ENCODE peak calls at places on chromosomes 1 and 21, in five cellular contexts. A is HCT116, K is GM23338, J is H1, Z is GM12878. R is an unnamed sample.

GRCh38 chr1:43576521-43576920 is 45.8 kb downstream of the PTPRF start:
- DNase-seq in K (no peak), A (no peak), J (no peak), Z (no peak), R (no peak)

GRCh38 chr1:234114648-234115307 is 210.3 kb downstream of the SLC35F3 start:
- DNase-seq in J (no peak), A (peak; percentile 21), K (peak; percentile 80), Z (peak; percentile 4), R (peak; percentile 58)

GRCh38 chr21:35404247-35404646 is 355.1 kb upstream of the RUNX1 start:
- DNase-seq in Z (no peak), J (no peak), K (peak; percentile 19), A (no peak), R (no peak)

GRCh38 chr1:180851995-180852887 is 60.5 kb upstream of the KIAA1614 start:
- DNase-seq in Z (no peak), K (no peak), A (no peak), J (no peak), R (no peak)

GRCh38 chr1:67514299-67514698 is 84.1 kb upstream of the SERBP1 start:
- DNase-seq in Z (no peak), J (no peak), K (no peak), A (no peak), R (no peak)

GRCh38 chr1:85550784-85551516 is 29.6 kb upstream of the CCN1 start:
- DNase-seq in J (no peak), A (no peak), Z (no peak), K (no peak), R (no peak)

GRCh38 chr1:182608850-182609610 is 4.8 kb upstream of the RGS16 start:
- DNase-seq in J (no peak), K (no peak), A (no peak), Z (no peak), R (no peak)

GRCh38 chr1:157197906-157198435 is 59.8 kb upstream of the ETV3 start:
- DNase-seq in Z (no peak), J (no peak), K (no peak), A (no peak), R (no peak)

GRCh38 chr1:218735436-218735835 is 390.3 kb downstream of the TGFB2 start:
- DNase-seq in A (no peak), J (no peak), K (no peak), Z (no peak), R (no peak)

GRCh38 chr1:111198836-111199235 is 1.6 kb downstream of the DENND2D start:
- DNase-seq in K (no peak), A (no peak), J (no peak), Z (no peak), R (no peak)

GRCh38 chr1:73978964-73979363 is 219.0 kb downstream of the LRRIQ3 start:
- DNase-seq in J (no peak), Z (no peak), A (no peak), K (no peak), R (no peak)

GRCh38 chr1:66981679-66982078 is 56.9 kb downstream of the MIER1 start:
- DNase-seq in K (no peak), A (no peak), J (no peak), Z (no peak), R (no peak)

GRCh38 chr1:198018529-198018928 is 101.4 kb downstream of the LHX9 start:
- DNase-seq in K (no peak), Z (no peak), J (no peak), A (peak; percentile 15), R (no peak)

GRCh38 chr1:176601358-176601757 is 138.4 kb downstream of the PAPPA2 start:
- DNase-seq in A (no peak), Z (no peak), J (no peak), K (no peak), R (no peak)

GRCh38 chr1:102851616-102852015 is 256.7 kb downstream of the COL11A1 start:
- DNase-seq in K (no peak), Z (no peak), J (no peak), A (no peak), R (no peak)

GRCh38 chr21:27505516-27505915 is 538.6 kb upstream of the ADAMTS5 start:
- DNase-seq in A (no peak), J (no peak), Z (no peak), K (no peak), R (no peak)

GRCh38 chr1:1604374-1605033 is 4.6 kb upstream of the FNDC10 start:
- DNase-seq in K (no peak), J (no peak), Z (no peak), A (no peak), R (no peak)

GRCh38 chr1:44617703-44618029 is 56.6 kb downstream of the TMEM53 start:
- DNase-seq in Z (no peak), J (no peak), A (no peak), K (no peak), R (no peak)

GRCh38 chr1:212037900-212038299 is 2.4 kb downstream of the DTL start:
- DNase-seq in Z (no peak), K (no peak), A (no peak), J (no peak), R (no peak)

GRCh38 chr1:228668553-228669400 is 66.5 kb upstream of the RHOU start:
- DNase-seq in J (no peak), Z (no peak), K (no peak), A (no peak), R (no peak)

DNA sequence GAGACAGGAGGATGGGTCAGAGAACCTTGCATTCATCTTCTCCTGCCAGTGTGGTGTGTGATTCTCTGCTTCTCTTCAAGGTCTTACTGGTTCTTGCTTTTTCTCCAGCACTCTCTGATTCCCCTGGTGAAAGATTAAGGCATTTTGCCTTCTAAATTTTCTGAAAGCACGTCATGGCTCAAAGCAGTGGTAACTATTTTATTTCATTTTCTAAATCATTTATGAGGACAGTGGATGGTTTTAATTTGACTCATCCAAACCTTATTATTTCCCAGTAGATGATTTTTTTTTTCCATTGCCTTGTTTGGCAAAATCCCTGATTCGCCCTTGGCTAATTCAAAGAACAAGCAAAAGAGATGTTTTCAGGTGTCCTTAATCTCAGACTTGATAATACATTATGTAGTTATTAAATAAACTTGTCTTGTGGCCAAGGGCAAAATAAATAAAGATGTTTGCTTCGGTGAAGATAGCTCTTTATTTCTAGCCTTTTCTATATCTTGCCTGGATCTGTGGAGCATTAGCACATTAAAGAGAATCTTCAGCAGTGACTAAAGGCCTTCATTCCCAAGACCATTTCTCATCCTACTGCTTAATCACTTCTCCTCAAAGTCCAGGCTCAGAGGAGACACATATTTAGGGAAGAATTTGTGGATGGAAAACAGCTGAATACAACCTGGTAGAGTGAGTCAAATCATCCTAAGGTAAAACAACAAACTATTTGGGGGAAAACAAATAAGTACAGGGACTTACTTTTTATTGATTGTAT is 359.8 kb downstream of the DUSP10 start:
- DNase-seq in Z (no peak), K (no peak), A (no peak), J (no peak), R (no peak)
- TF ChIP-seq POLR2AphosphoS5 in Z (no peak), K (no peak), A (no peak), J (no peak), R (no peak)

DNA sequence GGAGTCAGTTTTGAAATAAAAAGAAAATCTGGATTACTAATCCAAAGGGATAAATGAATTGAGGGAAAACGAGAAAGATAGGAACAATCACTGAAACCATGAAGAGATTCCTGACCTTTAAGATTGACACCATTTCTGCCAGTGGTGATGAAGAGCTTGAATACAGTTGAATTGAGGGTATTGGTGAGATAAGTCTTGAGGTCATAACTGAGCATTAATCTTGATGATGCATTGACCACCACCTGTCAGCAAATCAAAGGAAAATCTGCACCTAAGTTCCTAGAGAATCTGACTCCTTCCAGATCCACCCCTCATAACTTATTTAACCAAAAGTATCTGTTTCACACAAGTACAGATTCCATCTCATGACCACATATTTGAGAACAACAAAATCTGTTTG is 21.6 kb downstream of the RPS27 start:
- DNase-seq in Z (no peak), A (no peak), K (no peak), J (no peak), R (no peak)
- H3K4me3 ChIP-seq in Z (no peak overlapping the region), A (no peak overlapping the region), K (no peak overlapping the region), J (no peak overlapping the region), R (no peak overlapping the region)

DNA sequence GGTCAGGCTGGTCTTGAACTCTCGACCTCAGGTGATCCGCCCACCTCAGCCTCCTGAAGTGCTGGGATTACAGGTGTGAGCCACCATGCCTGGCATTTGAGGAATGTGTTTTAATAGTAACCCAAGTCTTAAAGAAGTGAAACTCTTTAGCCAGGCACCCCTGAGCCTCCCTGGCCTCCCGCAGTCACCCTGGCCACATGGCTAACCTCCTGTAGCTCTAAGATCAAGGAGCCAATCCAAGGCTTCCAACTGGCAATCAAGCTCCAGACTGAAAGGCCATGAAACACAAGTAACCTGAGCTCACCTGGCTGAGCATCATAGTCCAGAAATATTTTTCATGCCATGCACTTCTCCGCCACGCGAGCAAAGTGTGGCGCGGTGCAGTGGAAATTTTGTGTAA is 84.3 kb downstream of the LTN1 start:
- DNase-seq in A (no peak), Z (no peak), J (no peak), K (peak; percentile 17), R (no peak)
- TF ChIP-seq EZH2 in A (no peak), Z (no peak), J (no peak), K (no peak), R (no peak)

GRCh38 chr1:203320546-203321272 is 15.4 kb downstream of the BTG2 start:
- DNase-seq in A (no peak), Z (no peak), K (peak; percentile 83), J (no peak), R (no peak)
- TF ChIP-seq POLR2AphosphoS5 in A (no peak), Z (peak; percentile 35), K (no peak), J (no peak), R (no peak)